ENCODE peak calls at places on chromosomes 16 and 17, in eight cellular contexts. J is K562, F is neural progenitor cell, D is PC-9, S is keratinocyte, U is fibroblast of lung, V is endothelial cell of umbilical vein, O is PC-3. Z is an unnamed sample.

GRCh38 chr17:59558953-59559352 is 6.5 kb upstream of the DHX40 start:
- DNase-seq in J (no peak), F (no peak), D (no peak), S (no peak), U (peak; percentile 45), V (peak; percentile 28), O (peak; percentile 33), Z (no peak)

GRCh38 chr16:84604477-84605013 is 13.3 kb downstream of the COTL1 start:
- DNase-seq in J (no peak), F (peak; percentile 66), D (no peak), S (no peak), U (no peak), V (no peak), O (no peak), Z (no peak)

GRCh38 chr17:278055-279028 is 74.3 kb downstream of the RPH3AL start:
- DNase-seq in J (no peak), F (no peak), D (no peak), S (no peak), U (no peak), V (no peak), O (no peak), Z (no peak)

GRCh38 chr17:28493467-28493866 is 12.7 kb upstream of the FOXN1 start:
- DNase-seq in J (no peak), F (no peak), D (no peak), S (no peak), U (peak; percentile 82), V (no peak), O (no peak), Z (no peak)

GRCh38 chr17:2776589-2777241 is 19.5 kb upstream of the RAP1GAP2 start:
- DNase-seq in J (no peak), F (peak; percentile 85), D (no peak), S (no peak), U (no peak), V (no peak), O (no peak), Z (no peak)

GRCh38 chr16:88941933-88942909 is 34.8 kb downstream of the CBFA2T3 start:
- DNase-seq in J (no peak), F (peak; percentile 82), D (no peak), S (no peak), U (peak; percentile 1), V (no peak), O (no peak), Z (no peak)

GRCh38 chr16:1781758-1782407 is 488 bp downstream of the SPSB3 start:
- DNase-seq in J (peak; percentile 35), F (peak; percentile 53), D (peak; percentile 55), S (no peak), U (no peak), V (peak; percentile 26), O (no peak), Z (peak; percentile 35)

GRCh38 chr16:57616871-57617270 is 11.6 kb upstream of the ADGRG1 start:
- DNase-seq in J (no peak), F (no peak), D (no peak), S (no peak), U (no peak), V (no peak), O (no peak), Z (no peak)

GRCh38 chr17:45580914-45581313 is 90.4 kb upstream of the PLEKHM1 start:
- DNase-seq in J (no peak), F (no peak), D (no peak), S (no peak), U (no peak), V (no peak), O (no peak), Z (no peak)

GRCh38 chr17:9055281-9055680 is 34.0 kb downstream of the NTN1 start:
- DNase-seq in J (no peak), F (no peak), D (no peak), S (no peak), U (no peak), V (no peak), O (no peak), Z (no peak)

GRCh38 chr16:77611386-77611785 is 110.9 kb upstream of the NUDT7 start:
- DNase-seq in J (no peak), F (no peak), D (no peak), S (no peak), U (peak; percentile 39), V (no peak), O (no peak), Z (peak; percentile 71)

GRCh38 chr16:81810361-81810760 is 31.3 kb downstream of the PLCG2 start:
- DNase-seq in J (no peak), F (no peak), D (no peak), S (no peak), U (no peak), V (no peak), O (no peak), Z (no peak)

GRCh38 chr16:12898556-12898955 is 2.8 kb upstream of the SHISA9 start:
- DNase-seq in J (no peak), F (peak; percentile 67), D (peak; percentile 40), S (no peak), U (no peak), V (no peak), O (no peak), Z (no peak)

GRCh38 chr17:58120195-58120822 is 27.9 kb upstream of the OR4D1 start:
- DNase-seq in J (peak; percentile 76), F (peak; percentile 86), D (peak; percentile 61), S (peak; percentile 44), U (peak; percentile 70), V (peak; percentile 59), O (peak; percentile 79), Z (peak; percentile 49)

GRCh38 chr17:75917443-75918111 is 12.9 kb upstream of the MRPL38 start:
- DNase-seq in J (no peak), F (no peak), D (no peak), S (no peak), U (no peak), V (no peak), O (no peak), Z (no peak)

GRCh38 chr17:49003557-49004511 is 6.6 kb downstream of the IGF2BP1 start:
- DNase-seq in J (peak; percentile 61), F (peak; percentile 79), D (no peak), S (no peak), U (peak; percentile 52), V (peak; percentile 68), O (no peak), Z (no peak)

GRCh38 chr16:12646490-12647274 is 157.0 kb downstream of the CPPED1 start:
- DNase-seq in J (peak; percentile 34), F (no peak), D (no peak), S (no peak), U (no peak), V (peak; percentile 94), O (no peak), Z (no peak)

GRCh38 chr16:67394271-67395104 is 1.2 kb upstream of the TPPP3 start:
- DNase-seq in J (no peak), F (peak; percentile 72), D (no peak), S (no peak), U (no peak), V (no peak), O (no peak), Z (no peak)
- TF ChIP-seq EZH2 in J (no peak), F (peak; percentile 98), D (no peak), S (no peak), U (no peak), V (peak; percentile 69), O (no peak), Z (no peak)

DNA sequence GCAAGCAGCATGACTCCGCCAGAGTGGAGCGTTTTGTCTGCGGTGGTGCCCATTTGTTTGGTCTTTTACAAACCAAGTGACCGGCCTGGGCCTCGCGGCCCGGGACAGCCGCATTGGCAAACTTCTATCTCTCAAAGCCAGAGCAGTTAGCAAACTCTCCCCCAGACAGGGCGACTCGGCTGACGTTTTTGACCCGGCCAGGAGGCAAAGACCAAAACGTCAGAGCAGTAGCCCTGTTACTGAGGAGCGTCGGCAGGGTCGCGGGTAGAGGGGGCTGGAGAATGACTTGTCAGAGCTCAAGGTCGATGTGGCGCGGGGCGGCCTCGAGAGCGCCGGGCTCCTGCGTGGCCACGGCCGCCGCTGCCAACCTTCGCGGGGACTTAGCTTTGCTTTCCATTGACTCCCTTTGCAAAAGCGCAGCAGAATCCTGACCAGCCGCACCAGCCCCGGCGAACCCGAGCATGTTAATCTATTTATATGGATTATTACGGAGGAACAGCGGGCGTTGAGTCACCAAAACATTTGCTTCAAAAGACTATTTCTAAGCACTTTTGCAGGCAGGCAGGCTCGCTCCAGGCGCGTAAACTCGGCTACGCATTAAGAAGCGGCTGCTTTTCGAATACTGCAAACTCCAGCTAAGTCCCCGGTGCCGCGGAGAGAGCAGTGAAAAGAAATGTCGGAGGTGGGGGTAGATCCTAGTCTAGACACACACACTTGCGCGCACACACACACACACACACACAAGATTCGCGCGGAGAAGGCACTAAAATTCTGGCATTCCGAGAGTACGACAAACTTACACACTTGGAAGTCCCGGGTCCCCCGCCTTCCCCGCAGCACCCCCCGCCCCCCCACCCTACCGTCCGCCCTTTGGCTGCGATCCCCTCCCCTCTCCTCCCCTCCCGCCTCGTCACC is 600 bp upstream of the SOX9 start:
- DNase-seq in J (no peak), F (peak; percentile 75), D (peak; percentile 57), S (no peak), U (peak; percentile 90), V (no peak), O (peak; percentile 73), Z (peak; percentile 77)
- TF ChIP-seq EZH2 in J (no peak), F (peak; percentile 72), D (no peak), S (no peak), U (no peak), V (peak; percentile 60), O (no peak), Z (no peak)

DNA sequence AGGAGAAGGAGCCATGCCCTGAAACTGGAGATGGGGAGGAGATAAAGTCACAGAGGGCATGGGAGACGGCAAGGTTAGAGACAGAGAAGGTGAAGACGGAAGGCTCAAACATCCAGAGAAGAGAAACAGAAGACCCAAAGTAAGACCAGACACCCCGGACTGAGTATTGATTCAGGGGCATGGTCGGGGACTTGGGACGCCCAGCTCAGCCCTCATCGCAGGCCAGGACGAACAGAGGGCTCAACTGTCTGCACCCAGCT is 1.1 kb downstream of the XYLT1 start:
- DNase-seq in J (no peak), F (no peak), D (no peak), S (no peak), U (no peak), V (no peak), O (no peak), Z (no peak)
- TF ChIP-seq EZH2 in J (no peak), F (peak; percentile 29), D (no peak), S (no peak), U (no peak), V (no peak), O (no peak), Z (no peak)

DNA sequence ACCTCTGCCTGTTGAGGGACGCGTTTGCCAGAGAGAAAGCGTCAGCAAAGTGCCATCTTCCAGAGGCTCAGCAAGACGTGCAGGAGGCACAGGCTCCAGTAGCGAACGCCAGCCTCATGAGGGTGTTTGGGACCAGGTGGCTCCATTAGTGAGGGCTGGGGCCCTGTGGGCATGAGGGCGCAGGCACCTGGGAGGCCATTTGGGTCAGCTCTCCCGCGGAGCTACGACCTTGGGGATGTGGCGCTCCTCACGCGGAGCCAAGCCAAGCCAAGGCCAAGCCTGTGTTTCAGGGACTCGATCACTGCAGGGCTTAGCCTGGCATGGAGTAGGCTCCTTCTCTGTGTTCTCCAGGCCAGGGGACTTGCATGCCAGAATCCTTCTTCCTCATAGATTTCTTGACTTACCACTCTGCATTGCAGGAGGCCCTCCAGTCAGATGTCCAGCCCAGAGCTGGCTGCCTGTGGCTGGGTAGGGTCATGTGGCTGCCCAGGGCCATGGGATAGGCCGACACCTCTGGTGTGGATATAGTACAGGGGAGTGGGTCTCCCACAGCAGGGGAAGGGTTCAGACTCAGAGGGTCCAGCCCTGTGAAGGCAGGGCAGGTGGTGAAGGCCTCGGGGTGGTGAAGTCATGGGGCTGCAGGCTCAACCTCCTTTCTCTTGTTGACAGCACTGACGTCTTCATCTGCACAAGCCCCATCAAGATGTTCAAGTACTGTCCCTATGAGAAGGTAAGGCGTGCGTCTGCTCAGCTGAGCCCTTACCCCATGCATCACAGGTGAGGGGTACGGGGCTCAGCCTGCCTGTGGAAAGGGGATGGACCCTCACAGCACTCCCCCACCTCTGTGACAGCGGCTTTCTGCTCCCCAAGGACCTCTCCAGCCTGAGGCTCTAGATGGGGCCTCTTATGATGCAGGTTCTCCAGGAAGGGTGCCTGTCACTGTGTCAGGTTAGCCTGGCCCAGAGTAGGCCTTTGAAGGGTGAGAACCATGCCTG is 19.6 kb downstream of the NT5M start:
- DNase-seq in J (no peak), F (no peak), D (no peak), S (no peak), U (no peak), V (no peak), O (no peak), Z (no peak)
- TF ChIP-seq EZH2 in J (no peak), F (no peak), D (no peak), S (no peak), U (no peak), V (no peak), O (no peak), Z (no peak)

Z was measured in mammary epithelial cell.